ENCODE peak calls at places on chromosome 20, in six cellular contexts. C, B, I, S, F and U are unnamed samples.

GRCh38 chr20:34637245-34638185 is 39.4 kb downstream of the PIGU start:
- DNase-seq in C (no peak), B (peak; percentile 31), I (peak; percentile 46), S (no peak), F (no peak), U (no peak)

GRCh38 chr20:49548371-49548947 is 19.5 kb downstream of the PTGIS start:
- DNase-seq in C (no peak), B (no peak), I (no peak), S (no peak), F (no peak), U (no peak)

GRCh38 chr20:20009784-20010253 is 7.3 kb upstream of the NAA20 start:
- DNase-seq in C (no peak), B (no peak), I (no peak), S (no peak), F (no peak), U (no peak)

GRCh38 chr20:20150241-20150640 is 97.9 kb downstream of the CFAP61 start:
- DNase-seq in C (no peak), B (no peak), I (no peak), S (no peak), F (no peak), U (no peak)

GRCh38 chr20:23404196-23404595 is 17.1 kb downstream of the NAPB start:
- DNase-seq in C (no peak), B (no peak), I (no peak), S (no peak), F (no peak), U (no peak)

GRCh38 chr20:62576815-62577214 is 65.5 kb upstream of the SLCO4A1 start:
- DNase-seq in C (no peak), B (no peak), I (no peak), S (no peak), F (no peak), U (no peak)

GRCh38 chr20:6509375-6509774 is 258.1 kb upstream of the BMP2 start:
- DNase-seq in C (no peak), B (no peak), I (no peak), S (no peak), F (no peak), U (no peak)

GRCh38 chr20:8805737-8806442 is 263.0 kb upstream of the PLCB4 start:
- DNase-seq in C (no peak), B (no peak), I (no peak), S (no peak), F (no peak), U (no peak)

GRCh38 chr20:35994994-35995453 is 26.6 kb downstream of the CNBD2 start:
- DNase-seq in C (peak; percentile 82), B (peak; percentile 91), I (peak; percentile 74), S (peak; percentile 84), F (peak; percentile 90), U (peak; percentile 34)

GRCh38 chr20:25315418-25316210 is 67.7 kb downstream of the PYGB start:
- DNase-seq in C (no peak), B (no peak), I (peak; percentile 48), S (no peak), F (peak; percentile 34), U (no peak)

GRCh38 chr20:46651091-46651962 is at the start of gene SLC13A3:
- DNase-seq in C (no peak), B (no peak), I (no peak), S (no peak), F (no peak), U (no peak)

GRCh38 chr20:20920433-20920832 is 185.7 kb downstream of the LINC00237 start:
- DNase-seq in C (no peak), B (no peak), I (no peak), S (no peak), F (no peak), U (no peak)

GRCh38 chr20:63547484-63548480 is at the start of gene SRMS:
- DNase-seq in C (no peak), B (no peak), I (no peak), S (no peak), F (no peak), U (no peak)

GRCh38 chr20:36676701-36677421 is 30.9 kb upstream of the SLA2 start:
- DNase-seq in C (no peak), B (peak; percentile 61), I (no peak), S (no peak), F (no peak), U (no peak)

GRCh38 chr20:10308652-10309051 is 90.0 kb downstream of the SNAP25 start:
- DNase-seq in C (no peak), B (no peak), I (no peak), S (no peak), F (no peak), U (no peak)

GRCh38 chr20:21100590-21101452 is 5.3 kb downstream of the LINC00237 start:
- DNase-seq in C (no peak), B (no peak), I (peak; percentile 18), S (no peak), F (peak; percentile 48), U (no peak)

GRCh38 chr20:58238490-58238889 is 10.0 kb upstream of the ANKRD60 start:
- DNase-seq in C (no peak), B (no peak), I (no peak), S (no peak), F (no peak), U (peak; percentile 82)

GRCh38 chr20:44724423-44725091 is 9.4 kb downstream of the CCN5 start:
- DNase-seq in C (no peak), B (no peak), I (no peak), S (no peak), F (no peak), U (no peak)

GRCh38 chr20:31665753-31666152 is 28.0 kb downstream of the COX4I2 start:
- DNase-seq in C (no peak), B (no peak), I (no peak), S (no peak), F (no peak), U (no peak)

GRCh38 chr20:3788685-3789155 is 2.2 kb upstream of the CENPB start:
- DNase-seq in C (no peak), B (peak; percentile 63), I (no peak), S (no peak), F (no peak), U (no peak)

GRCh38 chr20:51379601-51380341 is 162.7 kb downstream of the NFATC2 start:
- DNase-seq in C (no peak), B (no peak), I (no peak), S (no peak), F (no peak), U (no peak)

GRCh38 chr20:24289737-24290481 is 179.5 kb upstream of the SYNDIG1 start:
- DNase-seq in C (no peak), B (no peak), I (no peak), S (no peak), F (no peak), U (no peak)

GRCh38 chr20:63690898-63691710 is 5.3 kb upstream of the TNFRSF6B start:
- DNase-seq in C (no peak), B (no peak), I (no peak), S (no peak), F (no peak), U (no peak)

GRCh38 chr20:36813784-36814136 is 40.2 kb upstream of the DSN1 start:
- DNase-seq in C (no peak), B (no peak), I (no peak), S (no peak), F (no peak), U (no peak)

GRCh38 chr20:3514012-3514642 is 43.3 kb downstream of the ATRN start:
- DNase-seq in C (no peak), B (no peak), I (no peak), S (no peak), F (no peak), U (no peak)

GRCh38 chr20:41249781-41250281 is 67.7 kb downstream of the ZHX3 start:
- DNase-seq in C (no peak), B (peak; percentile 24), I (peak; percentile 69), S (no peak), F (no peak), U (no peak)